ENCODE peak calls at places on chromosomes 2 and 18, in eight cellular contexts. One of them, this sample, is unnamed.

GRCh38 chr2:227509824-227510619 is 38.1 kb downstream of the AGFG1 start:
- DNase-seq in lower lobe of right lung: no peak
- DNase-seq in AG10803: peak
- DNase-seq in fibroblast of lung: peak
- DNase-seq in right lobe of liver: no peak
- DNase-seq in HCT116: peak
- DNase-seq in omental fat pad: no peak
- DNase-seq in brain microvascular endothelial cell: no peak
- DNase-seq in this sample: no peak

GRCh38 chr18:39799010-39799409 is 2156.0 kb upstream of the PIK3C3 start:
- DNase-seq in lower lobe of right lung: no peak
- DNase-seq in AG10803: peak
- DNase-seq in fibroblast of lung: peak
- DNase-seq in right lobe of liver: no peak
- DNase-seq in HCT116: no peak
- DNase-seq in omental fat pad: no peak
- DNase-seq in brain microvascular endothelial cell: no peak
- DNase-seq in this sample: peak

GRCh38 chr2:8496617-8497016 is 185.2 kb upstream of the ID2 start:
- DNase-seq in lower lobe of right lung: no peak
- DNase-seq in AG10803: no peak
- DNase-seq in fibroblast of lung: no peak
- DNase-seq in right lobe of liver: no peak
- DNase-seq in HCT116: no peak
- DNase-seq in omental fat pad: no peak
- DNase-seq in brain microvascular endothelial cell: no peak
- DNase-seq in this sample: no peak

GRCh38 chr2:178277741-178278197 is 83.5 kb downstream of the OSBPL6 start:
- DNase-seq in lower lobe of right lung: no peak
- DNase-seq in AG10803: no peak
- DNase-seq in fibroblast of lung: peak
- DNase-seq in right lobe of liver: peak
- DNase-seq in HCT116: no peak
- DNase-seq in omental fat pad: no peak
- DNase-seq in brain microvascular endothelial cell: no peak
- DNase-seq in this sample: peak

GRCh38 chr2:110678457-110679336 is 834 bp upstream of the BUB1 start:
- DNase-seq in lower lobe of right lung: peak
- DNase-seq in AG10803: peak
- DNase-seq in fibroblast of lung: peak
- DNase-seq in right lobe of liver: no peak
- DNase-seq in HCT116: no peak
- DNase-seq in omental fat pad: no peak
- DNase-seq in brain microvascular endothelial cell: no peak
- DNase-seq in this sample: peak

GRCh38 chr2:201220102-201220570 is 37.2 kb downstream of the CASP10 start:
- DNase-seq in lower lobe of right lung: no peak
- DNase-seq in AG10803: no peak
- DNase-seq in fibroblast of lung: no peak
- DNase-seq in right lobe of liver: no peak
- DNase-seq in HCT116: no peak
- DNase-seq in omental fat pad: no peak
- DNase-seq in brain microvascular endothelial cell: no peak
- DNase-seq in this sample: peak

GRCh38 chr2:191675807-191676667 is 1.9 kb upstream of the NABP1 start:
- DNase-seq in lower lobe of right lung: peak
- DNase-seq in AG10803: peak
- DNase-seq in fibroblast of lung: no peak
- DNase-seq in right lobe of liver: no peak
- DNase-seq in HCT116: no peak
- DNase-seq in omental fat pad: no peak
- DNase-seq in brain microvascular endothelial cell: no peak
- DNase-seq in this sample: no peak

GRCh38 chr2:153864022-153864421 is 7.7 kb upstream of the GALNT13 start:
- DNase-seq in lower lobe of right lung: no peak
- DNase-seq in AG10803: no peak
- DNase-seq in fibroblast of lung: no peak
- DNase-seq in right lobe of liver: no peak
- DNase-seq in HCT116: no peak
- DNase-seq in omental fat pad: no peak
- DNase-seq in brain microvascular endothelial cell: no peak
- DNase-seq in this sample: peak

GRCh38 chr2:12819721-12820120 is 103.0 kb downstream of the TRIB2 start:
- DNase-seq in lower lobe of right lung: no peak
- DNase-seq in AG10803: peak
- DNase-seq in fibroblast of lung: peak
- DNase-seq in right lobe of liver: no peak
- DNase-seq in HCT116: no peak
- DNase-seq in omental fat pad: no peak
- DNase-seq in brain microvascular endothelial cell: peak
- DNase-seq in this sample: no peak

GRCh38 chr2:129192841-129193253 is 786.6 kb upstream of the RAB6C start:
- DNase-seq in lower lobe of right lung: no peak
- DNase-seq in AG10803: no peak
- DNase-seq in fibroblast of lung: no peak
- DNase-seq in right lobe of liver: no peak
- DNase-seq in HCT116: no peak
- DNase-seq in omental fat pad: no peak
- DNase-seq in brain microvascular endothelial cell: no peak
- DNase-seq in this sample: no peak

GRCh38 chr2:190267302-190267701 is 52.3 kb downstream of the HIBCH start:
- DNase-seq in lower lobe of right lung: no peak
- DNase-seq in AG10803: peak
- DNase-seq in fibroblast of lung: peak
- DNase-seq in right lobe of liver: no peak
- DNase-seq in HCT116: peak
- DNase-seq in omental fat pad: no peak
- DNase-seq in brain microvascular endothelial cell: peak
- DNase-seq in this sample: no peak

GRCh38 chr18:56314396-56314795 is 324.0 kb downstream of the TXNL1 start:
- DNase-seq in lower lobe of right lung: no peak
- DNase-seq in AG10803: peak
- DNase-seq in fibroblast of lung: peak
- DNase-seq in right lobe of liver: no peak
- DNase-seq in HCT116: no peak
- DNase-seq in omental fat pad: no peak
- DNase-seq in brain microvascular endothelial cell: no peak
- DNase-seq in this sample: no peak

GRCh38 chr2:173288561-173288960 is 66.1 kb upstream of the CDCA7 start:
- DNase-seq in lower lobe of right lung: no peak
- DNase-seq in AG10803: peak
- DNase-seq in fibroblast of lung: peak
- DNase-seq in right lobe of liver: no peak
- DNase-seq in HCT116: no peak
- DNase-seq in omental fat pad: no peak
- DNase-seq in brain microvascular endothelial cell: peak
- DNase-seq in this sample: no peak

GRCh38 chr18:32049393-32050161 is 31.0 kb downstream of the RNF125 start:
- DNase-seq in lower lobe of right lung: peak
- DNase-seq in AG10803: no peak
- DNase-seq in fibroblast of lung: no peak
- DNase-seq in right lobe of liver: no peak
- DNase-seq in HCT116: no peak
- DNase-seq in omental fat pad: no peak
- DNase-seq in brain microvascular endothelial cell: no peak
- DNase-seq in this sample: no peak

GRCh38 chr18:23998018-23998417 is 16.5 kb upstream of the TTC39C start:
- DNase-seq in lower lobe of right lung: no peak
- DNase-seq in AG10803: no peak
- DNase-seq in fibroblast of lung: no peak
- DNase-seq in right lobe of liver: no peak
- DNase-seq in HCT116: no peak
- DNase-seq in omental fat pad: no peak
- DNase-seq in brain microvascular endothelial cell: no peak
- DNase-seq in this sample: no peak

GRCh38 chr2:69034122-69034521 is 21.1 kb downstream of the ANTXR1 start:
- DNase-seq in lower lobe of right lung: no peak
- DNase-seq in AG10803: no peak
- DNase-seq in fibroblast of lung: no peak
- DNase-seq in right lobe of liver: no peak
- DNase-seq in HCT116: no peak
- DNase-seq in omental fat pad: no peak
- DNase-seq in brain microvascular endothelial cell: no peak
- DNase-seq in this sample: no peak

GRCh38 chr18:38759457-38759856 is 1193.9 kb upstream of the CELF4 start:
- DNase-seq in lower lobe of right lung: no peak
- DNase-seq in AG10803: no peak
- DNase-seq in fibroblast of lung: no peak
- DNase-seq in right lobe of liver: no peak
- DNase-seq in HCT116: no peak
- DNase-seq in omental fat pad: no peak
- DNase-seq in brain microvascular endothelial cell: no peak
- DNase-seq in this sample: no peak

GRCh38 chr2:56199492-56199891 is 15.7 kb downstream of the CCDC85A start:
- DNase-seq in lower lobe of right lung: no peak
- DNase-seq in AG10803: peak
- DNase-seq in fibroblast of lung: no peak
- DNase-seq in right lobe of liver: no peak
- DNase-seq in HCT116: no peak
- DNase-seq in omental fat pad: no peak
- DNase-seq in brain microvascular endothelial cell: no peak
- DNase-seq in this sample: no peak

GRCh38 chr18:46431522-46432171 is 225.4 kb downstream of the LOXHD1 start:
- DNase-seq in lower lobe of right lung: no peak
- DNase-seq in AG10803: no peak
- DNase-seq in fibroblast of lung: no peak
- DNase-seq in right lobe of liver: no peak
- DNase-seq in HCT116: no peak
- DNase-seq in omental fat pad: no peak
- DNase-seq in brain microvascular endothelial cell: no peak
- DNase-seq in this sample: no peak

GRCh38 chr18:63220903-63221302 is 98.7 kb downstream of the BCL2 start:
- DNase-seq in lower lobe of right lung: no peak
- DNase-seq in AG10803: no peak
- DNase-seq in fibroblast of lung: no peak
- DNase-seq in right lobe of liver: no peak
- DNase-seq in HCT116: no peak
- DNase-seq in omental fat pad: no peak
- DNase-seq in brain microvascular endothelial cell: no peak
- DNase-seq in this sample: no peak

GRCh38 chr18:12391487-12392136 is 14.6 kb upstream of the AFG3L2 start:
- DNase-seq in lower lobe of right lung: no peak
- DNase-seq in AG10803: peak
- DNase-seq in fibroblast of lung: peak
- DNase-seq in right lobe of liver: peak
- DNase-seq in HCT116: peak
- DNase-seq in omental fat pad: no peak
- DNase-seq in brain microvascular endothelial cell: peak
- DNase-seq in this sample: peak

GRCh38 chr2:207122914-207123744 is 42.6 kb downstream of the KLF7 start:
- DNase-seq in lower lobe of right lung: no peak
- DNase-seq in AG10803: peak
- DNase-seq in fibroblast of lung: no peak
- DNase-seq in right lobe of liver: no peak
- DNase-seq in HCT116: peak
- DNase-seq in omental fat pad: no peak
- DNase-seq in brain microvascular endothelial cell: no peak
- DNase-seq in this sample: peak

GRCh38 chr2:158456309-158457066 is at the start of the genes CCDC148 and PKP4:
- DNase-seq in lower lobe of right lung: peak
- DNase-seq in AG10803: peak
- DNase-seq in fibroblast of lung: peak
- DNase-seq in right lobe of liver: peak
- DNase-seq in HCT116: peak
- DNase-seq in omental fat pad: peak
- DNase-seq in brain microvascular endothelial cell: peak
- DNase-seq in this sample: peak

GRCh38 chr2:208407667-208408066 is 1.1 kb downstream of the PTH2R start:
- DNase-seq in lower lobe of right lung: no peak
- DNase-seq in AG10803: no peak
- DNase-seq in fibroblast of lung: peak
- DNase-seq in right lobe of liver: no peak
- DNase-seq in HCT116: no peak
- DNase-seq in omental fat pad: no peak
- DNase-seq in brain microvascular endothelial cell: peak
- DNase-seq in this sample: peak

GRCh38 chr2:20050104-20050711 is 1.2 kb downstream of the LAPTM4A start:
- DNase-seq in lower lobe of right lung: no peak
- DNase-seq in AG10803: peak
- DNase-seq in fibroblast of lung: peak
- DNase-seq in right lobe of liver: no peak
- DNase-seq in HCT116: no peak
- DNase-seq in omental fat pad: no peak
- DNase-seq in brain microvascular endothelial cell: no peak
- DNase-seq in this sample: peak

GRCh38 chr2:13135369-13135768 is 418.6 kb downstream of the TRIB2 start:
- DNase-seq in lower lobe of right lung: no peak
- DNase-seq in AG10803: no peak
- DNase-seq in fibroblast of lung: no peak
- DNase-seq in right lobe of liver: no peak
- DNase-seq in HCT116: no peak
- DNase-seq in omental fat pad: no peak
- DNase-seq in brain microvascular endothelial cell: no peak
- DNase-seq in this sample: no peak

GRCh38 chr2:172082944-172083718 is 2.2 kb upstream of the DLX1 start:
- DNase-seq in lower lobe of right lung: no peak
- DNase-seq in AG10803: no peak
- DNase-seq in fibroblast of lung: no peak
- DNase-seq in right lobe of liver: no peak
- DNase-seq in HCT116: no peak
- DNase-seq in omental fat pad: no peak
- DNase-seq in brain microvascular endothelial cell: no peak
- DNase-seq in this sample: no peak

GRCh38 chr2:37836711-37837110 is 88.4 kb upstream of the RMDN2 start:
- DNase-seq in lower lobe of right lung: no peak
- DNase-seq in AG10803: no peak
- DNase-seq in fibroblast of lung: no peak
- DNase-seq in right lobe of liver: no peak
- DNase-seq in HCT116: no peak
- DNase-seq in omental fat pad: no peak
- DNase-seq in brain microvascular endothelial cell: no peak
- DNase-seq in this sample: no peak
- TF ChIP-seq CTCF in lower lobe of right lung: no peak
- TF ChIP-seq CTCF in AG10803: no peak
- TF ChIP-seq CTCF in fibroblast of lung: no peak
- TF ChIP-seq CTCF in right lobe of liver: no peak
- TF ChIP-seq CTCF in HCT116: no peak
- TF ChIP-seq CTCF in omental fat pad: no peak
- TF ChIP-seq CTCF in brain microvascular endothelial cell: no peak
- TF ChIP-seq CTCF in this sample: no peak

GRCh38 chr2:65142515-65142914 is 12.6 kb upstream of the RAB1A start:
- DNase-seq in lower lobe of right lung: no peak
- DNase-seq in AG10803: no peak
- DNase-seq in fibroblast of lung: no peak
- DNase-seq in right lobe of liver: no peak
- DNase-seq in HCT116: no peak
- DNase-seq in omental fat pad: no peak
- DNase-seq in brain microvascular endothelial cell: no peak
- DNase-seq in this sample: no peak
- TF ChIP-seq CTCF in lower lobe of right lung: peak
- TF ChIP-seq CTCF in AG10803: peak
- TF ChIP-seq CTCF in fibroblast of lung: no peak
- TF ChIP-seq CTCF in right lobe of liver: peak
- TF ChIP-seq CTCF in HCT116: peak
- TF ChIP-seq CTCF in omental fat pad: no peak
- TF ChIP-seq CTCF in brain microvascular endothelial cell: peak
- TF ChIP-seq CTCF in this sample: no peak

GRCh38 chr18:6598657-6599056 is 130.9 kb upstream of the ARHGAP28 start:
- DNase-seq in lower lobe of right lung: no peak
- DNase-seq in AG10803: no peak
- DNase-seq in fibroblast of lung: no peak
- DNase-seq in right lobe of liver: no peak
- DNase-seq in HCT116: no peak
- DNase-seq in omental fat pad: no peak
- DNase-seq in brain microvascular endothelial cell: no peak
- DNase-seq in this sample: no peak
- TF ChIP-seq CTCF in lower lobe of right lung: no peak
- TF ChIP-seq CTCF in AG10803: no peak
- TF ChIP-seq CTCF in fibroblast of lung: no peak
- TF ChIP-seq CTCF in right lobe of liver: no peak
- TF ChIP-seq CTCF in HCT116: no peak
- TF ChIP-seq CTCF in omental fat pad: no peak
- TF ChIP-seq CTCF in brain microvascular endothelial cell: no peak
- TF ChIP-seq CTCF in this sample: no peak

GRCh38 chr2:127531133-127531709 is 4.3 kb upstream of the MYO7B start:
- DNase-seq in lower lobe of right lung: no peak
- DNase-seq in AG10803: peak
- DNase-seq in fibroblast of lung: no peak
- DNase-seq in right lobe of liver: no peak
- DNase-seq in HCT116: no peak
- DNase-seq in omental fat pad: no peak
- DNase-seq in brain microvascular endothelial cell: no peak
- DNase-seq in this sample: no peak
- TF ChIP-seq CTCF in lower lobe of right lung: no peak
- TF ChIP-seq CTCF in AG10803: no peak
- TF ChIP-seq CTCF in fibroblast of lung: no peak
- TF ChIP-seq CTCF in right lobe of liver: no peak
- TF ChIP-seq CTCF in HCT116: no peak
- TF ChIP-seq CTCF in omental fat pad: no peak
- TF ChIP-seq CTCF in brain microvascular endothelial cell: peak
- TF ChIP-seq CTCF in this sample: no peak

This sample was measured in hepatocyte.